ENCODE peak calls at places on chromosomes 16 and 17, in five cellular contexts. G is H9, X is neuronal stem cell, L is H1, T is trophoblast cell. D is an unnamed sample.

GRCh38 chr17:27860971-27861669 is 32.0 kb downstream of the LYRM9 start:
- DNase-seq in X (no peak), G (no peak), L (no peak), T (no peak), D (no peak)

GRCh38 chr16:85612801-85613608 is at the start of gene GSE1:
- DNase-seq in L (peak), G (peak), T (peak), X (peak), D (peak)

GRCh38 chr17:44376124-44376523 is 12.5 kb upstream of the FAM171A2 start:
- DNase-seq in X (no peak), L (no peak), G (peak), T (no peak), D (no peak)

GRCh38 chr17:10114931-10115535 is 83.4 kb downstream of the GAS7 start:
- DNase-seq in X (no peak), L (no peak), G (no peak), T (peak), D (peak)

GRCh38 chr17:82249896-82250581 is 21.2 kb downstream of the SLC16A3 start:
- DNase-seq in T (no peak), X (no peak), L (no peak), G (no peak), D (no peak)

GRCh38 chr17:47684535-47685193 is 9.3 kb upstream of the TBKBP1 start:
- DNase-seq in G (no peak), T (no peak), X (no peak), L (no peak), D (no peak)

GRCh38 chr17:13405807-13406206 is 195.9 kb downstream of the HS3ST3A1 start:
- DNase-seq in G (no peak), T (no peak), L (no peak), X (no peak), D (no peak)

GRCh38 chr17:57458718-57459285 is 202.5 kb downstream of the MSI2 start:
- DNase-seq in T (no peak), X (no peak), L (no peak), G (no peak), D (no peak)

GRCh38 chr17:2466936-2467335 is 44.8 kb downstream of the METTL16 start:
- DNase-seq in G (no peak), L (no peak), T (no peak), X (no peak), D (no peak)

GRCh38 chr17:9021158-9021984 is at the start of gene NTN1:
- DNase-seq in X (peak), L (no peak), G (peak), T (no peak), D (peak)

GRCh38 chr17:4722678-4723240 is 8.5 kb upstream of the MED11 start:
- DNase-seq in T (no peak), X (no peak), G (no peak), L (no peak), D (no peak)

GRCh38 chr17:77746901-77747620 is 211.4 kb upstream of the TNRC6C start:
- DNase-seq in X (peak), G (no peak), L (no peak), T (no peak), D (no peak)

GRCh38 chr17:10013360-10014112 is 108.5 kb upstream of the RCVRN start:
- DNase-seq in L (no peak), X (no peak), T (no peak), G (no peak), D (peak)

GRCh38 chr17:6079155-6079554 is 9.0 kb downstream of the WSCD1 start:
- DNase-seq in L (no peak), G (no peak), T (no peak), X (no peak), D (no peak)

GRCh38 chr16:69720822-69721430 is 5.4 kb downstream of the NQO1 start:
- DNase-seq in T (no peak), L (no peak), X (no peak), G (no peak), D (no peak)

GRCh38 chr16:73877148-73877547 is 419.5 kb upstream of the PSMD7 start:
- DNase-seq in X (no peak), L (no peak), G (no peak), T (no peak), D (no peak)

DNA sequence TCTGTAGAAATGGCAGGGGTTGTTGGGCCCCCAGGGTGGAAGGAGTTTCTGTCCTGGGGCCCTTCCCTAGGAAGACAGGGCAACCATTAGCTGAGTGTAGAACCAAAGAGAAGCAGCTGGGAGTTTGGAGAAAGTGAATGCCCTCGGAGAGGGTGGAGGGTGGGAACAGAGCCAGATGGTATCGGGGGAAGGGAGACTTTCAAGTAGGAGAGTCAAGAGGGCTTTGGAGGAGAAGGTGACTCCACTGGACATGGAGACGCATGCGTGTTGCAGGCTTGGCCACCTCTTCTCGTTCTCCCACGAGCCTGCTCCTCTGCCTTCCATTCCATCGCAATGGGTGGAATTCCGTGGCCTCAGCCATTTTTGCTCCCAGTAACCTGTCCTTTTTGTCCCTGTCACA is 19.4 kb downstream of the SLC47A1 start:
- DNase-seq in T (no peak), L (no peak), G (no peak), X (no peak), D (no peak)
- H2BK12ac ChIP-seq in T (no peak), L (no peak), G (no peak), X (no peak), D (no peak)

GRCh38 chr17:259341-259976 is 78.0 kb upstream of the DOC2B start:
- DNase-seq in G (no peak), X (no peak), T (no peak), L (peak), D (no peak)
- H2BK12ac ChIP-seq in G (no peak), X (no peak), T (no peak), L (peak), D (no peak)

DNA sequence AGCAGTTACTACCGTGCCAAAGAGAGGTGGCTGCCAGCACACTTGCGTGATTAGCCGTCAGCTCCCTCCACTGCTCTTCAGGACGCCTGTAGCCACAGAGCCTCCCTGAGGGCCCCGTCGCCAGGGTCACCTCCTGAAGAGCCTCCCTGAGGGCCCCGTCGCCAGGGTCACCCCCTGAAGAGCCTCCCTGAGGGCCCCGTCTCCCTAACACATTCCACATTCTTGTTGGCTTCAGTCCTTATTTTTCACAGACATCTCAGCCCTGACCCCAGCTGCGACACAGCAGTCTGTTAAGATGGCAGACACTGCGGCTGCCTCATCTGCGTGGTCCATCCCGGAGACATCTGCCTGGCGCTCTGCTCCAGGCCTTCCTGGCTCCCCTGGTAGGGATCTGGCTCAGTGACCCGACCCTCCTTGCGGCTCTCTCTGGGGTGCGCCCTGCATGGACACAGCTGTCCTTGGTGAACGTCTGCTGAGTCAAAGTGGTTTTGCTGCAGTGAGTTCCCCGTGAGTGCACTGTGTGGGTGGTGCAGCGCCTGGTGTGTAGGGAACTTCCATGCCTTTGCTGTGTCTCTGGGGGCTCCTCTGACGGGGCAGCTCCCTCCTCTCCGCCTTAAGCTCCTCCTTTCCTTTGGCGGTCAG is 11.4 kb downstream of the ACSF3 start:
- DNase-seq in T (no peak), X (no peak), L (no peak), G (no peak), D (no peak)
- H2BK12ac ChIP-seq in T (no peak), X (no peak), L (no peak), G (no peak), D (no peak)

DNA sequence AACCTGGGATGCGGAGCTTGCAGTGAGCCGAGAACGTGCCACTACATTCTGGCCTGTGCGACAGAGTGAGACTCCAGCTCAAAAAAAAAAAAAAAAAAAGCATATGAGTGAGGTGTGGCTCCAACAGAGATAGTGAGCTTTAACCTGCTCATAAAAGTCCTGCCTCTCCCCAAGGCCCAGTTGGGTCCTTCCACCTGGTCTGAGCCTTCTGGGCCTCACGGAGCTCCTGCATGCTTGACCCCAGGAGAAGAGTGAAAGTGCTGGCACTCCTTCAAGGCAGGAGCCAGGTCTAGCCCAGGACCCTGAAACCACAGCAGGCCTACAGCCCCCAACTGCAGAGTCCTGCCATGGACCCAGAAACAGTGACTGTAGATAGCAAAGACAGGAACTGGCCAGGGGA is 17.7 kb downstream of the HSD11B2 start:
- DNase-seq in X (no peak), T (no peak), L (no peak), G (no peak), D (no peak)
- H2BK12ac ChIP-seq in X (no peak), T (no peak), L (no peak), G (no peak), D (no peak)

D was measured in mesenchymal stem cell.